ENCODE peak calls at places on chromosomes 6 and 20, in ten cellular contexts. B is fibroblast of lung, K is GM23248, F is PC-3, Y is upper lobe of right lung, C is colonic mucosa, N is psoas muscle, P is dorsolateral prefrontal cortex, X is left lung, H is IMR-90. I is an unnamed sample. For H3K27me3, the result is how much of the 10 kb centered on the place peaks cover.

GRCh38 chr20:13222319-13222716 is 1.2 kb downstream of the ISM1 start:
- DNase-seq in F (no peak), N (no peak), X (no peak), K (no peak), H (no peak), P (no peak), Y (no peak), B (no peak), C (no peak), I (no peak)

GRCh38 chr6:96626749-96627353 is 63.9 kb downstream of the FHL5 start:
- DNase-seq in K (peak), Y (no peak), N (no peak), P (no peak), F (peak), B (peak), C (no peak), X (no peak), H (peak), I (no peak)

GRCh38 chr20:19688031-19688806 is 69.8 kb upstream of the RIN2 start:
- DNase-seq in B (peak), P (peak), N (peak), K (peak), Y (peak), C (peak), H (peak), X (peak), F (peak), I (peak)

GRCh38 chr6:130587778-130588520 is 222.1 kb downstream of the TMEM200A start:
- DNase-seq in K (peak), X (no peak), H (peak), Y (no peak), B (peak), F (peak), C (no peak), N (no peak), P (no peak), I (no peak)

GRCh38 chr20:39941235-39941634 is 747.8 kb downstream of the MAFB start:
- DNase-seq in P (no peak), N (no peak), F (no peak), X (no peak), K (no peak), C (no peak), Y (no peak), B (no peak), H (no peak), I (no peak)

GRCh38 chr20:23130622-23130916 is 44.4 kb upstream of the CD93 start:
- DNase-seq in H (no peak), N (no peak), X (no peak), B (no peak), K (no peak), Y (no peak), P (no peak), C (no peak), F (no peak), I (no peak)

GRCh38 chr20:53857723-53858236 is 212.6 kb downstream of the BCAS1 start:
- DNase-seq in P (no peak), C (peak), N (no peak), K (no peak), F (no peak), H (no peak), X (no peak), B (no peak), Y (no peak), I (no peak)

GRCh38 chr20:38167851-38168760 is 3.0 kb upstream of the TGM2 start:
- DNase-seq in Y (peak), C (no peak), H (peak), N (peak), P (no peak), F (peak), K (peak), B (peak), X (peak), I (no peak)

GRCh38 chr20:62884556-62884955 is 22.9 kb upstream of the TCFL5 start:
- DNase-seq in K (no peak), X (no peak), Y (no peak), P (no peak), F (no peak), H (no peak), C (no peak), N (no peak), B (no peak), I (no peak)

GRCh38 chr20:25314497-25315417 is 66.9 kb downstream of the PYGB start:
- DNase-seq in C (no peak), F (no peak), B (no peak), X (peak), P (peak), K (no peak), H (no peak), N (no peak), Y (peak), I (no peak)

GRCh38 chr20:32625996-32626395 is 40.9 kb upstream of the NOL4L start:
- DNase-seq in X (no peak), H (no peak), P (no peak), K (no peak), C (no peak), F (no peak), B (no peak), Y (no peak), N (no peak), I (no peak)

GRCh38 chr6:109153752-109154151 is 58.4 kb downstream of the CEP57L1 start:
- DNase-seq in C (no peak), X (no peak), N (no peak), B (no peak), K (no peak), F (no peak), P (no peak), Y (no peak), H (no peak), I (no peak)

GRCh38 chr6:75735491-75736186 is 13.4 kb upstream of the MYO6 start:
- DNase-seq in C (no peak), H (peak), N (no peak), X (no peak), B (peak), P (no peak), K (peak), F (peak), Y (no peak), I (no peak)

GRCh38 chr6:121436966-121437756 is 1.7 kb downstream of the GJA1 start:
- DNase-seq in Y (peak), F (peak), N (peak), C (no peak), H (peak), X (peak), P (no peak), K (peak), B (peak), I (no peak)

GRCh38 chr6:110486756-110487155 is 10.3 kb upstream of the SLC22A16 start:
- DNase-seq in B (no peak), H (no peak), F (no peak), K (no peak), C (no peak), Y (no peak), N (no peak), P (no peak), X (no peak), I (no peak)

GRCh38 chr6:158803733-158804143 is 15.4 kb downstream of the EZR start:
- DNase-seq in P (no peak), C (no peak), B (peak), F (peak), Y (no peak), X (no peak), N (no peak), K (no peak), H (no peak), I (no peak)

GRCh38 chr20:8535403-8536003 is 403.4 kb downstream of the PLCB1 start:
- DNase-seq in Y (no peak), K (peak), B (no peak), H (no peak), X (no peak), C (no peak), F (peak), P (no peak), N (no peak), I (no peak)

GRCh38 chr20:20505554-20505953 is 137.7 kb downstream of the INSM1 start:
- DNase-seq in H (no peak), N (no peak), F (no peak), P (no peak), K (no peak), B (no peak), Y (no peak), X (no peak), C (no peak), I (no peak)

GRCh38 chr20:8518878-8519277 is 386.8 kb downstream of the PLCB1 start:
- DNase-seq in X (no peak), Y (no peak), B (no peak), F (no peak), K (no peak), N (no peak), C (no peak), H (no peak), P (no peak), I (no peak)

GRCh38 chr6:13461805-13462204 is 25.6 kb downstream of the GFOD1 start:
- DNase-seq in B (no peak), Y (peak), C (no peak), P (no peak), N (no peak), F (no peak), X (peak), H (no peak), K (no peak), I (no peak)

GRCh38 chr6:46490425-46491200 is 636 bp downstream of the RCAN2 start:
- DNase-seq in H (no peak), P (peak), X (peak), B (no peak), F (no peak), C (peak), K (peak), N (peak), Y (peak), I (no peak)

GRCh38 chr6:157438611-157439109 is 57.7 kb downstream of the ZDHHC14 start:
- DNase-seq in K (peak), P (no peak), B (peak), X (no peak), C (no peak), N (no peak), F (no peak), H (peak), Y (no peak), I (no peak)

GRCh38 chr6:24891004-24891403 is 44.8 kb downstream of the RIPOR2 start:
- DNase-seq in F (no peak), Y (no peak), N (no peak), K (no peak), H (no peak), C (no peak), X (no peak), B (no peak), P (no peak), I (no peak)

GRCh38 chr6:168370310-168370991 is 50.9 kb upstream of the DACT2 start:
- DNase-seq in P (peak), F (peak), K (peak), N (peak), C (peak), H (no peak), X (peak), B (no peak), Y (peak), I (peak)

GRCh38 chr6:52994789-52995078 is 350 bp downstream of the GSTA4 start:
- DNase-seq in F (no peak), N (peak), K (no peak), B (peak), H (peak), P (peak), X (no peak), Y (peak), C (peak), I (no peak)

GRCh38 chr6:44629636-44630035 is 242.1 kb downstream of the CDC5L start:
- DNase-seq in P (no peak), H (no peak), B (no peak), X (no peak), N (no peak), K (no peak), C (no peak), F (no peak), Y (no peak), I (no peak)

GRCh38 chr6:1393641-1394283 is 4.4 kb downstream of the FOXF2 start:
- DNase-seq in H (no peak), F (no peak), P (no peak), B (no peak), C (no peak), Y (no peak), X (no peak), K (no peak), N (no peak), I (no peak)
- H3K27me3 ChIP-seq in H (under half), F (half or more), P (half or more), B (under half), C (half or more), Y (half or more), X (half or more), K (under half), N (under half), I (half or more)

GRCh38 chr20:46253391-46253790 is 54.9 kb downstream of the CDH22 start:
- DNase-seq in N (no peak), X (no peak), H (no peak), F (peak), B (no peak), P (peak), Y (no peak), K (peak), C (peak), I (no peak)

GRCh38 chr20:46249671-46250070 is 58.6 kb downstream of the CDH22 start:
- DNase-seq in N (no peak), K (no peak), P (no peak), C (no peak), B (no peak), F (no peak), Y (no peak), H (no peak), X (no peak), I (no peak)

GRCh38 chr20:46251211-46251673 is 57.1 kb downstream of the CDH22 start:
- DNase-seq in B (no peak), P (no peak), Y (no peak), N (no peak), X (no peak), C (no peak), F (no peak), K (peak), H (no peak), I (no peak)

GRCh38 chr20:46252352-46253091 is 55.8 kb downstream of the CDH22 start:
- DNase-seq in N (no peak), P (no peak), C (no peak), K (no peak), H (no peak), B (no peak), X (no peak), F (no peak), Y (no peak), I (no peak)

GRCh38 chr20:46250772-46251171 is 57.5 kb downstream of the CDH22 start:
- DNase-seq in B (no peak), F (no peak), H (no peak), Y (no peak), C (no peak), N (no peak), P (no peak), X (no peak), K (no peak), I (no peak)
- H3K27me3 ChIP-seq in B (under half), F (under half), H (half or more), Y (half or more), C (under half), N (under half), P (under half), X (half or more), K (half or more), I (half or more)

GRCh38 chr6:30461055-30461454 is 28.3 kb upstream of the HLA-E start:
- DNase-seq in C (no peak), F (no peak), X (no peak), Y (no peak), K (no peak), N (no peak), B (no peak), P (no peak), H (no peak), I (no peak)

GRCh38 chr6:30463651-30464618 is 25.4 kb upstream of the HLA-E start:
- DNase-seq in C (no peak), X (peak), K (peak), P (no peak), H (peak), Y (peak), B (peak), N (peak), F (peak), I (no peak)

GRCh38 chr6:30462482-30462881 is 26.8 kb upstream of the HLA-E start:
- DNase-seq in H (no peak), C (no peak), N (no peak), Y (no peak), P (no peak), B (no peak), F (no peak), X (no peak), K (no peak), I (no peak)

GRCh38 chr6:30463242-30463641 is 26.1 kb upstream of the HLA-E start:
- DNase-seq in N (no peak), Y (no peak), P (no peak), C (no peak), F (no peak), K (no peak), X (no peak), B (no peak), H (no peak), I (no peak)

GRCh38 chr6:30459145-30459544 is 30.2 kb upstream of the HLA-E start:
- DNase-seq in C (no peak), N (no peak), P (no peak), K (no peak), Y (no peak), F (no peak), X (no peak), B (no peak), H (no peak), I (no peak)
- H3K27me3 ChIP-seq in C (half or more), N (under half), P (half or more), K (half or more), Y (half or more), F (half or more), X (half or more), B (half or more), H (half or more), I (under half)

DNA sequence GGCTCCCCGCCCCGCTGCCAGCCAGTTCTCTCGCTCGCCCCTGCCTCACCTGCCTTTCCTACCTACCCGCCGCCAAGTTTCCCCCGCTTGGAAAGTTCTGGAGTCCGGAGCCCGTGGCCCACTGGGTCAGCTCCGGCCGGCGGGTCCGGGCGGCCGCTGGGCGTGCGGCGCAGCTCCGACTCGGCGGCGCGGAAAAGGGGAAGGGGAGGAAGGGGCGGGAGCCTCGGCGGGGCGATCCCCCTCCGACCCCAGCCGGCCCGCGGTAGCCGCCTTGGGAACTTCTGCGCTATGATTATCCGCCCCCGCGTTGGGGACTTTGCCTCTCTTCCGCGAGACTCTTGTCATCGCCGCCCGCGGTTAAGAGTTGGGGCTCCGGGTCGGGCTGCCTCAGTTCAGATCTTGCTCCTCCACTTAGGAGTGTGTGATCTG is 31.0 kb downstream of the SF3B5 start:
- DNase-seq in Y (peak), P (no peak), N (peak), K (peak), X (peak), B (no peak), C (peak), F (no peak), H (no peak), I (no peak)
- H3K27me3 ChIP-seq in Y (under half), P (under half), N (under half), K (half or more), X (under half), B (half or more), C (under half), F (under half), H (half or more), I (half or more)

I was measured in NT2/D1.